ENCODE peak calls at places on chromosomes 11 and 22, in five cellular contexts. T, V, X, O and H are unnamed samples.

GRCh38 chr22:46072030-46072881 is 78.1 kb upstream of the PPARA start:
- DNase-seq in T (peak; percentile 63), V (no peak), X (no peak), O (no peak), H (no peak)

GRCh38 chr22:37126882-37127281 is 17.4 kb upstream of the TMPRSS6 start:
- DNase-seq in T (peak; percentile 47), V (no peak), X (no peak), O (no peak), H (no peak)

GRCh38 chr11:29161216-29161615 is 855.6 kb downstream of the KCNA4 start:
- DNase-seq in T (no peak), V (no peak), X (no peak), O (no peak), H (no peak)

GRCh38 chr11:86490582-86490981 is 115.9 kb downstream of the CCDC81 start:
- DNase-seq in T (no peak), V (no peak), X (no peak), O (no peak), H (no peak)

GRCh38 chr22:41831383-41831782 is 1.5 kb upstream of the SREBF2 start:
- DNase-seq in T (no peak), V (no peak), X (no peak), O (no peak), H (no peak)

GRCh38 chr11:57566564-57567209 is 785 bp downstream of the UBE2L6 start:
- DNase-seq in T (no peak), V (no peak), X (no peak), O (no peak), H (no peak)

GRCh38 chr11:8209208-8209807 is 40.5 kb upstream of the RIC3 start:
- DNase-seq in T (peak; percentile 82), V (no peak), X (no peak), O (no peak), H (peak; percentile 63)

GRCh38 chr11:58513747-58514367 is 6.0 kb upstream of the OR5B21 start:
- DNase-seq in T (peak; percentile 64), V (peak; percentile 54), X (peak; percentile 51), O (no peak), H (peak; percentile 26)

GRCh38 chr11:115580927-115581680 is 76.9 kb upstream of the CADM1 start:
- DNase-seq in T (no peak), V (no peak), X (no peak), O (no peak), H (no peak)

GRCh38 chr11:16099501-16099900 is 256.8 kb downstream of the SOX6 start:
- DNase-seq in T (no peak), V (no peak), X (no peak), O (no peak), H (no peak)

GRCh38 chr11:31995525-31996123 is 95.2 kb upstream of the RCN1 start:
- DNase-seq in T (no peak), V (no peak), X (no peak), O (peak; percentile 26), H (no peak)

GRCh38 chr11:76025068-76025467 is 181.2 kb downstream of the WNT11 start:
- DNase-seq in T (no peak), V (no peak), X (no peak), O (no peak), H (no peak)

GRCh38 chr11:111941963-111942362 is 4.8 kb downstream of the DIXDC1 start:
- DNase-seq in T (no peak), V (no peak), X (no peak), O (no peak), H (no peak)

GRCh38 chr22:31583861-31584485 is 78.0 kb downstream of the PISD start:
- DNase-seq in T (no peak), V (no peak), X (no peak), O (no peak), H (no peak)

GRCh38 chr11:14499560-14500180 is at the start of gene COPB1:
- DNase-seq in T (peak; percentile 90), V (peak; percentile 65), X (peak; percentile 87), O (peak; percentile 77), H (peak; percentile 88)

GRCh38 chr22:40453676-40454075 is 83.3 kb downstream of the SGSM3 start:
- DNase-seq in T (no peak), V (no peak), X (no peak), O (no peak), H (no peak)

GRCh38 chr11:41786087-41786486 is 326.6 kb upstream of the LRRC4C start:
- DNase-seq in T (no peak), V (no peak), X (no peak), O (no peak), H (no peak)

GRCh38 chr11:10934293-10934850 is 76.5 kb upstream of the ZBED5 start:
- DNase-seq in T (no peak), V (no peak), X (no peak), O (no peak), H (peak; percentile 66)

GRCh38 chr11:35579557-35580396 is 38.5 kb upstream of the FJX1 start:
- DNase-seq in T (no peak), V (no peak), X (peak; percentile 62), O (no peak), H (peak; percentile 11)

GRCh38 chr11:50246699-50247098 is 214.0 kb downstream of the OR4C45 start:
- DNase-seq in T (no peak), V (no peak), X (no peak), O (no peak), H (no peak)

GRCh38 chr11:46003647-46004046 is 81.2 kb downstream of the LARGE2 start:
- DNase-seq in T (no peak), V (no peak), X (no peak), O (no peak), H (no peak)

GRCh38 chr11:296206-296975 is 2.9 kb downstream of the IFITM5 start:
- DNase-seq in T (peak; percentile 20), V (no peak), X (no peak), O (no peak), H (no peak)

GRCh38 chr22:41280065-41280464 is 5.9 kb downstream of the RANGAP1 start:
- DNase-seq in T (no peak), V (no peak), X (no peak), O (no peak), H (no peak)

GRCh38 chr11:8707541-8708270 is 25.1 kb downstream of the RPL27A start:
- DNase-seq in T (no peak), V (no peak), X (no peak), O (no peak), H (no peak)

GRCh38 chr11:126186031-126186698 is 25.3 kb downstream of the RPUSD4 start:
- DNase-seq in T (no peak), V (no peak), X (no peak), O (no peak), H (no peak)

GRCh38 chr22:25054943-25055511 is 102.5 kb downstream of the KIAA1671 start:
- DNase-seq in T (no peak), V (no peak), X (no peak), O (no peak), H (no peak)

GRCh38 chr22:18024276-18024939 is at the start of gene MICAL3:
- DNase-seq in T (peak; percentile 38), V (no peak), X (no peak), O (no peak), H (peak; percentile 68)

GRCh38 chr11:17351510-17352176 is at the start of gene NCR3LG1:
- DNase-seq in T (peak; percentile 59), V (no peak), X (peak; percentile 46), O (no peak), H (peak; percentile 69)

GRCh38 chr11:1207451-1208360 is 15.2 kb upstream of the MUC5B start:
- DNase-seq in T (peak; percentile 7), V (no peak), X (no peak), O (no peak), H (no peak)

GRCh38 chr11:122843281-122844150 is 5.2 kb downstream of the CRTAM start:
- DNase-seq in T (no peak), V (no peak), X (peak; percentile 81), O (no peak), H (no peak)

GRCh38 chr11:2677127-2677526 is 22.7 kb downstream of the KCNQ1OT1 start:
- DNase-seq in T (no peak), V (no peak), X (no peak), O (peak; percentile 20), H (no peak)

DNA sequence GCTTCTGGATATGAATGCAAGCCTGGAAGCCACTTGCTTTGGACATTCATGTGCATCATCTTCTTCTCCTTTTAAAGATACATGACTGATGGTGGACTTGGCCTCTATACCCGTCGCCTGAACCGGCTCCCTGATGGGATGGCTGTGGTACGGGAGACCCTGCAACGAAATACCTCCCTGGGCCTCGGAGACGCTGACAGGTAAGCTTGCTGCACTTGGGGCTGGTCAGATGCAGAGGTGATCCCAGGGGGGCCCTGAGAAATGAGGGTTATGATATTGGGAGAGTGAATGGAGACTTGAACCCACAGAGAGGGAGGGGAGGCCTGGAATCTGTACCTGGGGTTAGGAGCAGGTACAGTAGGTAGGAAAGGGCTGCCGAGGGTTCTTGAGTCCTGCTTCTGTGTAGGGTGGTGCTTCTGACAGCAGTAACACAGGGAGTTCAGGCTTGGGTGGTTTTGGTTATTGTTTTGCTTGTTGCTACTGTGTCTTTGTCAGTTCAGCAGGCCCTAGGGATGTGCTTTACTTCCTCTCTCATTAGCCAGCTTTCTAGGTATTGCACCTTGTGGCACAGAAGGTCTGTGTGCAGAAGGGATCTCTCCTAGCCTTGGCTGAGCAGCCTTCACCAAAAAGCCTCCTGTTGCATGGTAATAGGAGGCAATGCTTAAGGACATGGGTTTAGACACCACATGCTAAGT is 176.1 kb downstream of the DBX1 start:
- DNase-seq in T (no peak), V (no peak), X (no peak), O (no peak), H (no peak)
- TF ChIP-seq ATF3 in T (no peak), V (no peak), X (no peak), O (no peak), H (no peak)

GRCh38 chr11:64974124-64974523 is 2.2 kb upstream of the MAJIN start:
- DNase-seq in T (no peak), V (no peak), X (no peak), O (no peak), H (no peak)

GRCh38 chr11:64967376-64967775 is 4.5 kb downstream of the MAJIN start:
- DNase-seq in T (no peak), V (no peak), X (no peak), O (no peak), H (no peak)

GRCh38 chr11:64969209-64969608 is 2.7 kb downstream of the MAJIN start:
- DNase-seq in T (no peak), V (no peak), X (no peak), O (no peak), H (no peak)

GRCh38 chr11:64971421-64972233 is at the start of gene MAJIN:
- DNase-seq in T (peak; percentile 81), V (peak; percentile 71), X (no peak), O (peak; percentile 51), H (peak; percentile 93)

GRCh38 chr11:64970731-64971151 is 1.2 kb downstream of the MAJIN start:
- DNase-seq in T (no peak), V (no peak), X (no peak), O (no peak), H (no peak)
- TF ChIP-seq CREB1 in T (no peak), V (no peak), X (no peak), O (no peak), H (no peak)

DNA sequence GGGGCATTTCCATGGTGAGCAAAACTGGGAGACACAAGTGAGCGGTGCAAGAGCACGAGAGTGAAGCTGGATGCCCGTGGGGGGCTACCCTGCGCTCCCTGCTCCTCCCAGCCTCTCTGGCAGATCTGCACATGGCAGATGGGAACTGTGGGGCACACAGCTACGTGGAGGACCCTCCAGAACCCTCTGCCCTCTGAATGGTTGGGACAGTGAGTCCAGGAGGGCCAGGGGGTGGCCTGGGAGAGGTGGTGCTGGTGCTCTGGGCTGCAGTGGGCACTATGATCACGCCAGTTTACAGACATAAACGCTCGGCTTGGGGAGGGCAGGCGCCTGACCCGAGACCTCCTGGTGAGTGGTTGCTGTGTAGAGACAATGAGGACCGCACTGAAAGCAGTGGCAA is 205.9 kb downstream of the CTTN start:
- DNase-seq in T (no peak), V (no peak), X (no peak), O (no peak), H (no peak)
- TF ChIP-seq ATF3 in T (no peak), V (no peak), X (no peak), O (no peak), H (no peak)

GRCh38 chr11:3824714-3825472 is 15.9 kb downstream of the RHOG start:
- DNase-seq in T (peak; percentile 94), V (peak; percentile 75), X (peak; percentile 69), O (no peak), H (peak; percentile 88)
- TF ChIP-seq CREB1 in T (no peak), V (peak; percentile 70), X (no peak), O (no peak), H (peak; percentile 68)